ENCODE peak calls at places on chromosomes 5 and 9, in four cellular contexts. One of them, this sample, is unnamed.

GRCh38 chr9:88044200-88044599 is 69.9 kb upstream of the CDK20 start:
- DNase-seq in aorta: no peak
- DNase-seq in cardiac muscle cell: no peak
- DNase-seq in uterus: no peak
- DNase-seq in this sample: peak; percentile 3

GRCh38 chr9:14243514-14244042 is 70.4 kb downstream of the NFIB start:
- DNase-seq in cardiac muscle cell: peak; percentile 60
- DNase-seq in aorta: no peak
- DNase-seq in uterus: no peak
- DNase-seq in this sample: no peak

GRCh38 chr5:127416896-127417295 is 100.5 kb upstream of the PRRC1 start:
- DNase-seq in cardiac muscle cell: no peak
- DNase-seq in uterus: no peak
- DNase-seq in aorta: no peak
- DNase-seq in this sample: peak; percentile 69

GRCh38 chr9:20872340-20872977 is 159.0 kb downstream of the HACD4 start:
- DNase-seq in aorta: no peak
- DNase-seq in uterus: no peak
- DNase-seq in cardiac muscle cell: peak; percentile 87
- DNase-seq in this sample: no peak

GRCh38 chr9:6354072-6354686 is 26.0 kb downstream of the TPD52L3 start:
- DNase-seq in uterus: no peak
- DNase-seq in cardiac muscle cell: peak; percentile 85
- DNase-seq in aorta: no peak
- DNase-seq in this sample: peak; percentile 85

GRCh38 chr9:2228132-2228531 is 213.0 kb downstream of the SMARCA2 start:
- DNase-seq in uterus: no peak
- DNase-seq in aorta: no peak
- DNase-seq in cardiac muscle cell: peak; percentile 25
- DNase-seq in this sample: no peak

GRCh38 chr5:116953251-116953934 is 378.8 kb upstream of the SEMA6A start:
- DNase-seq in aorta: no peak
- DNase-seq in uterus: no peak
- DNase-seq in cardiac muscle cell: no peak
- DNase-seq in this sample: no peak

GRCh38 chr5:177116631-177117373 is 16.8 kb upstream of the NSD1 start:
- DNase-seq in uterus: peak; percentile 85
- DNase-seq in cardiac muscle cell: peak; percentile 95
- DNase-seq in aorta: peak; percentile 94
- DNase-seq in this sample: peak; percentile 98

GRCh38 chr5:133589286-133589685 is 23.1 kb downstream of the FSTL4 start:
- DNase-seq in cardiac muscle cell: no peak
- DNase-seq in aorta: no peak
- DNase-seq in uterus: no peak
- DNase-seq in this sample: no peak

GRCh38 chr5:132269635-132270344 is 12.3 kb downstream of the PDLIM4 start:
- DNase-seq in uterus: no peak
- DNase-seq in aorta: peak; percentile 24
- DNase-seq in cardiac muscle cell: no peak
- DNase-seq in this sample: peak; percentile 73

GRCh38 chr5:68344447-68345111 is 129.0 kb downstream of the PIK3R1 start:
- DNase-seq in aorta: no peak
- DNase-seq in cardiac muscle cell: peak; percentile 78
- DNase-seq in uterus: no peak
- DNase-seq in this sample: no peak

DNA sequence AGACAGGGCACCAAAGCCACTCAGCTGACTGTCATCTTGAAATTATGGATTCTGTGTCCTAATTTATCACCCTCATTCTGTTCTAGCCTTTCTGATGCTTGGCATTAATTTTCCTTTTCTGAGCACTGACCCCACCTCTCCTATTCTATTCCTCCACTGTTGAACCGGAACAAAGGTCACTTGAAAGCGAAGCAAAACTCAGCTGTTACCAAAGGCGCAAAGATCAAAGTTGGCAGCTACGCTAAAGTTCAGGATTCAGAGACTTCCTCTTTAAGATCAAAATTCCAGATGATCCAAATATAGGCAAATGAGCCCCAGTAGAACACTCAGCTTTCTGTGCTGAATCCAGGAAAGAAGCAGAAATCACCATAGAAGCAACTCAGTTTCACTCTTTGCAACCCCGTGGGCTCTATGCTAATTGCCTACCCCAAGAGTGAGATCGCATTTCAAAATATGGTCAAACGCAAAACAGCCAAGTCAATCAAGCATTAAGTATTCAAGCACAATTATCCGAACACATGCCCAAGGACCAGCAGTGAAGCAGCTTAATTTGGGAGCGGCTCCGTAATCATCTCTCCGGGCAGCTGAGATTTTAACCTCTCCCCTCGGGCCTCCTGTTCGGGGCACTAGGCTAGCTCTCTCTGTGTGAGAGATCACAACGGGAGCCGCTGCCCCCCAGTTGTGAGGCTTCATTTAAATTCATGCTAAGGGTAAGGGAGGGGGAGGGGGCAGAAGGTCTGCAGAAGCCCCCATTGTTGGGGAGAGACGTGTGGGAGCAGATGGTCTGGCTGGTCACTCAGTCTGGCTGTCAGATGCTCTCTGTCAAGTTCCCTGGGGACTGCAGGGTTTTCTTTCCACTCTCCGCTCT is 288.6 kb downstream of the ELAVL2 start:
- DNase-seq in cardiac muscle cell: no peak
- DNase-seq in uterus: no peak
- DNase-seq in aorta: no peak
- DNase-seq in this sample: no peak
- H3K4me3 ChIP-seq in cardiac muscle cell: no peak overlapping the region
- H3K4me3 ChIP-seq in uterus: no peak overlapping the region
- H3K4me3 ChIP-seq in aorta: peak overlapping the region; percentile 4
- H3K4me3 ChIP-seq in this sample: no peak overlapping the region

DNA sequence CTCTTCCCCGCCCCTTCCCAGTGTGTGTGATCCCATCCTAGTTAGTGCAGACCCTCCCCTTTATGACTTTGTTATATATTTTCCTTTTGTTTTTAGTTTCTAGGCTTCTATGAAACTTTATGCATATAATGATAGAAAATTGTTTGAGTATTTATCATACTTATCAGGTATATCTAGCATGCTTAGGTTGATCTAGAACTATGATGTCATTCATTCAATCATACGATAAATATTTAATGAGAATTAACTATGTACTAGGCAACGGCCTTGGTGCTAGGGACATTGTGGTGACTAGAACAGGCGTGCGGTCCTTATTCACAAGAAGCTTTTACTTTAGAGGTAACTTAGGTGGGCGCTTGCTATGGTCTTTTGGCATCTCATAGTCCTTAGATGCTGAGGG is 13.6 kb upstream of the ANKRD55 start:
- DNase-seq in cardiac muscle cell: no peak
- DNase-seq in aorta: no peak
- DNase-seq in uterus: no peak
- DNase-seq in this sample: peak; percentile 19
- H3K4me3 ChIP-seq in cardiac muscle cell: no peak overlapping the region
- H3K4me3 ChIP-seq in aorta: no peak overlapping the region
- H3K4me3 ChIP-seq in uterus: no peak overlapping the region
- H3K4me3 ChIP-seq in this sample: no peak overlapping the region

GRCh38 chr9:112546149-112547012 is 59.8 kb downstream of the KIAA1958 start:
- DNase-seq in aorta: no peak
- DNase-seq in cardiac muscle cell: peak; percentile 22
- DNase-seq in uterus: no peak
- DNase-seq in this sample: no peak
- H3K4me3 ChIP-seq in aorta: no peak overlapping the region
- H3K4me3 ChIP-seq in cardiac muscle cell: no peak overlapping the region
- H3K4me3 ChIP-seq in uterus: no peak overlapping the region
- H3K4me3 ChIP-seq in this sample: no peak overlapping the region

GRCh38 chr5:95178046-95178651 is 106.7 kb downstream of the MCTP1 start:
- DNase-seq in aorta: no peak
- DNase-seq in cardiac muscle cell: no peak
- DNase-seq in uterus: no peak
- DNase-seq in this sample: no peak
- H3K4me3 ChIP-seq in aorta: no peak overlapping the region
- H3K4me3 ChIP-seq in cardiac muscle cell: no peak overlapping the region
- H3K4me3 ChIP-seq in uterus: no peak overlapping the region
- H3K4me3 ChIP-seq in this sample: no peak overlapping the region

GRCh38 chr9:120338340-120338739 is 241.6 kb downstream of the CDK5RAP2 start:
- DNase-seq in aorta: no peak
- DNase-seq in uterus: no peak
- DNase-seq in cardiac muscle cell: no peak
- DNase-seq in this sample: no peak

GRCh38 chr9:120331913-120332312 is 248.1 kb downstream of the CDK5RAP2 start:
- DNase-seq in uterus: no peak
- DNase-seq in cardiac muscle cell: no peak
- DNase-seq in aorta: no peak
- DNase-seq in this sample: peak; percentile 87

GRCh38 chr9:120336021-120336752 is 243.8 kb downstream of the CDK5RAP2 start:
- DNase-seq in uterus: no peak
- DNase-seq in aorta: no peak
- DNase-seq in cardiac muscle cell: no peak
- DNase-seq in this sample: peak; percentile 58

GRCh38 chr9:120336753-120337090 is 243.2 kb downstream of the CDK5RAP2 start:
- DNase-seq in uterus: no peak
- DNase-seq in cardiac muscle cell: no peak
- DNase-seq in aorta: no peak
- DNase-seq in this sample: no peak

GRCh38 chr9:120337131-120337530 is 242.8 kb downstream of the CDK5RAP2 start:
- DNase-seq in aorta: no peak
- DNase-seq in cardiac muscle cell: no peak
- DNase-seq in uterus: no peak
- DNase-seq in this sample: no peak
- H3K4me3 ChIP-seq in aorta: no peak overlapping the region
- H3K4me3 ChIP-seq in cardiac muscle cell: no peak overlapping the region
- H3K4me3 ChIP-seq in uterus: no peak overlapping the region
- H3K4me3 ChIP-seq in this sample: no peak overlapping the region

GRCh38 chr9:137411670-137412380 is 11.1 kb downstream of the EXD3 start:
- DNase-seq in cardiac muscle cell: peak; percentile 95
- DNase-seq in uterus: peak; percentile 79
- DNase-seq in aorta: peak; percentile 90
- DNase-seq in this sample: peak; percentile 99

GRCh38 chr9:137410891-137411249 is 12.1 kb downstream of the EXD3 start:
- DNase-seq in uterus: no peak
- DNase-seq in cardiac muscle cell: no peak
- DNase-seq in aorta: no peak
- DNase-seq in this sample: no peak

GRCh38 chr9:137412431-137412830 is 10.5 kb downstream of the EXD3 start:
- DNase-seq in uterus: no peak
- DNase-seq in cardiac muscle cell: peak; percentile 35
- DNase-seq in aorta: no peak
- DNase-seq in this sample: peak; percentile 97

GRCh38 chr9:137409515-137409914 is 13.4 kb downstream of the EXD3 start:
- DNase-seq in cardiac muscle cell: no peak
- DNase-seq in aorta: no peak
- DNase-seq in uterus: no peak
- DNase-seq in this sample: no peak

GRCh38 chr9:137411260-137411659 is 11.7 kb downstream of the EXD3 start:
- DNase-seq in uterus: no peak
- DNase-seq in aorta: no peak
- DNase-seq in cardiac muscle cell: peak; percentile 38
- DNase-seq in this sample: no peak
- H3K4me3 ChIP-seq in uterus: no peak overlapping the region
- H3K4me3 ChIP-seq in aorta: no peak overlapping the region
- H3K4me3 ChIP-seq in cardiac muscle cell: no peak overlapping the region
- H3K4me3 ChIP-seq in this sample: no peak overlapping the region

GRCh38 chr5:78236046-78236445 is 58.5 kb downstream of the AP3B1 start:
- DNase-seq in cardiac muscle cell: no peak
- DNase-seq in uterus: no peak
- DNase-seq in aorta: no peak
- DNase-seq in this sample: peak; percentile 9

GRCh38 chr5:78237911-78238310 is 56.6 kb downstream of the AP3B1 start:
- DNase-seq in cardiac muscle cell: no peak
- DNase-seq in aorta: no peak
- DNase-seq in uterus: no peak
- DNase-seq in this sample: no peak

GRCh38 chr5:78234804-78235203 is 59.7 kb downstream of the AP3B1 start:
- DNase-seq in aorta: no peak
- DNase-seq in uterus: no peak
- DNase-seq in cardiac muscle cell: no peak
- DNase-seq in this sample: peak; percentile 6

GRCh38 chr5:78235289-78235688 is 59.2 kb downstream of the AP3B1 start:
- DNase-seq in aorta: no peak
- DNase-seq in uterus: no peak
- DNase-seq in cardiac muscle cell: no peak
- DNase-seq in this sample: peak; percentile 52

GRCh38 chr5:78232163-78232562 is 62.3 kb downstream of the AP3B1 start:
- DNase-seq in cardiac muscle cell: no peak
- DNase-seq in aorta: no peak
- DNase-seq in uterus: no peak
- DNase-seq in this sample: no peak
- H3K4me3 ChIP-seq in cardiac muscle cell: no peak overlapping the region
- H3K4me3 ChIP-seq in aorta: no peak overlapping the region
- H3K4me3 ChIP-seq in uterus: no peak overlapping the region
- H3K4me3 ChIP-seq in this sample: no peak overlapping the region

GRCh38 chr5:145236127-145236526 is 599.0 kb downstream of the PRELID2 start:
- DNase-seq in uterus: no peak
- DNase-seq in cardiac muscle cell: no peak
- DNase-seq in aorta: no peak
- DNase-seq in this sample: no peak

GRCh38 chr5:145237843-145238242 is 597.3 kb downstream of the PRELID2 start:
- DNase-seq in cardiac muscle cell: peak; percentile 81
- DNase-seq in uterus: no peak
- DNase-seq in aorta: no peak
- DNase-seq in this sample: no peak

GRCh38 chr5:145233461-145233860 is 601.7 kb downstream of the PRELID2 start:
- DNase-seq in uterus: no peak
- DNase-seq in aorta: no peak
- DNase-seq in cardiac muscle cell: no peak
- DNase-seq in this sample: no peak

DNA sequence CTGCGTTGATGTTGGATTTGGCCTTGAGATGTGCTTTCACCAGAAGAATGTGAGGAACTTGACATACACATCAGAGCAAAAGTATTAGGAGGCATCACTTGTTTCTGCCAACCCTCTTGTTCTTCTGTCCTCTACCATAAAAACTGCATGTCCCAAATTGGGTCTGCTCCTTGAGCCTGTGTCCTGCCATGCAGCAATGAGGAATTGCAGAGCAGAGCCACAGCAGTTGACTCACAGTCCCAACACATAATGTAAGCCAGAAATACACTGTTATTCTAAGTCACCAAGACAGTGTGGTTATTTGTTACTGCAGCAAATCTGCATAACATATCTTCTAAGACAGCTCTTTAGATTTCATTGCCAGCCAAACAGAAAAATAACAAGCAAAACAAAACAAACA is 598.2 kb downstream of the PRELID2 start:
- DNase-seq in aorta: no peak
- DNase-seq in cardiac muscle cell: no peak
- DNase-seq in uterus: no peak
- DNase-seq in this sample: no peak
- H3K4me3 ChIP-seq in aorta: no peak overlapping the region
- H3K4me3 ChIP-seq in cardiac muscle cell: no peak overlapping the region
- H3K4me3 ChIP-seq in uterus: no peak overlapping the region
- H3K4me3 ChIP-seq in this sample: no peak overlapping the region